ENCODE peak calls at places on chromosomes 5 and 9, in five cellular contexts. V is activated CD8-positive, alpha-beta T cell treated with anti-CD3 and anti-CD28 coated beads for 36 hours; D is SK-MEL-5; S is activated CD4-positive, alpha-beta T cell treated with anti-CD3 and anti-CD28 coated beads, Interleukin-2, amount 50 U/mL, for 48 hours; U is lung. X is an unnamed sample.

GRCh38 chr5:29899583-29899982 is 1293.9 kb upstream of the CDH6 start:
- DNase-seq in V (no peak), S (no peak), U (no peak), D (peak), X (peak)

GRCh38 chr9:76415731-76416130 is 21.5 kb upstream of the RFK start:
- DNase-seq in D (peak), S (no peak), V (no peak), U (no peak), X (peak)

GRCh38 chr9:93126151-93126781 is 7.8 kb downstream of the NINJ1 start:
- DNase-seq in V (peak), S (no peak), U (no peak), D (no peak), X (no peak)

GRCh38 chr9:115254217-115254616 is 136.3 kb upstream of the TNC start:
- DNase-seq in D (no peak), S (no peak), U (no peak), V (no peak), X (no peak)

GRCh38 chr5:68911840-68912690 is 181.7 kb upstream of the SLC30A5 start:
- DNase-seq in V (no peak), D (no peak), U (no peak), S (no peak), X (no peak)

GRCh38 chr9:89597711-89598707 is 6.8 kb upstream of the GADD45G start:
- DNase-seq in S (peak), D (peak), U (peak), V (peak), X (peak)

GRCh38 chr9:129437626-129438323 is 183.1 kb downstream of the C9orf50 start:
- DNase-seq in S (no peak), D (no peak), U (no peak), V (no peak), X (no peak)

GRCh38 chr5:154276932-154277331 is 86.4 kb downstream of the GALNT10 start:
- DNase-seq in V (no peak), D (peak), S (no peak), U (peak), X (no peak)

GRCh38 chr9:132780230-132781007 is 97.7 kb downstream of the AK8 start:
- DNase-seq in V (peak), S (no peak), D (no peak), U (no peak), X (no peak)

GRCh38 chr5:135544666-135545045 is 8.9 kb upstream of the NEUROG1 start:
- DNase-seq in S (no peak), U (no peak), V (no peak), D (no peak), X (no peak)

GRCh38 chr9:137396808-137397367 is 26.1 kb downstream of the EXD3 start:
- DNase-seq in U (no peak), D (no peak), V (no peak), S (no peak), X (no peak)

GRCh38 chr9:116027511-116027910 is 126.1 kb upstream of the PAPPA start:
- DNase-seq in U (no peak), D (peak), S (no peak), V (no peak), X (no peak)

GRCh38 chr5:98775246-98775961 is 1.9 kb downstream of the RGMB start:
- DNase-seq in D (no peak), S (no peak), U (no peak), V (no peak), X (no peak)

GRCh38 chr9:116027096-116027495 is 126.5 kb upstream of the PAPPA start:
- DNase-seq in S (no peak), D (peak), V (no peak), U (no peak), X (no peak)

X was measured in stomach.